ENCODE peak calls at places on chromosome 18, in eight cellular contexts. N, G, T, I, Z, B, F and A are unnamed samples.

GRCh38 chr18:76765649-76766048 is 56.7 kb upstream of the ZNF236 start:
- DNase-seq in F (no peak), N (no peak), B (no peak), Z (no peak), T (no peak), G (no peak), I (no peak), A (no peak)

GRCh38 chr18:70288851-70289328 is at the start of gene SOCS6:
- DNase-seq in T (peak; percentile 67), F (peak; percentile 62), G (peak; percentile 76), B (no peak), N (peak; percentile 66), Z (peak; percentile 70), I (peak; percentile 51), A (peak; percentile 73)

GRCh38 chr18:39862341-39862740 is 2092.7 kb upstream of the PIK3C3 start:
- DNase-seq in G (no peak), I (no peak), F (no peak), T (no peak), Z (no peak), B (no peak), N (no peak), A (no peak)

GRCh38 chr18:41719808-41720207 is 235.2 kb upstream of the PIK3C3 start:
- DNase-seq in N (no peak), F (no peak), G (no peak), T (no peak), I (no peak), B (no peak), Z (no peak), A (no peak)

GRCh38 chr18:49175071-49175470 is 224.3 kb upstream of the SMAD7 start:
- DNase-seq in G (no peak), F (no peak), N (no peak), T (no peak), I (no peak), B (no peak), Z (no peak), A (no peak)

GRCh38 chr18:65017372-65017760 is 733.4 kb upstream of the CDH7 start:
- DNase-seq in Z (no peak), G (no peak), B (no peak), N (no peak), I (no peak), F (no peak), T (no peak), A (no peak)

GRCh38 chr18:13137041-13137938 is 81.3 kb upstream of the LDLRAD4 start:
- DNase-seq in N (no peak), G (peak; percentile 39), F (peak; percentile 56), I (no peak), Z (no peak), T (no peak), B (no peak), A (peak; percentile 84)

GRCh38 chr18:38445485-38446145 is 880.0 kb upstream of the CELF4 start:
- DNase-seq in G (no peak), F (no peak), Z (no peak), T (no peak), N (no peak), I (no peak), B (no peak), A (no peak)

GRCh38 chr18:58893388-58894099 is 28.9 kb downstream of the ZNF532 start:
- DNase-seq in I (no peak), F (no peak), N (peak; percentile 53), B (no peak), G (no peak), Z (no peak), T (no peak), A (no peak)

GRCh38 chr18:28044036-28044435 is 132.9 kb downstream of the CDH2 start:
- DNase-seq in F (no peak), Z (no peak), N (no peak), T (no peak), G (no peak), B (no peak), I (no peak), A (no peak)

GRCh38 chr18:34697891-34698290 is 12.2 kb upstream of the DTNA start:
- DNase-seq in I (no peak), G (no peak), B (no peak), T (no peak), F (no peak), Z (no peak), N (no peak), A (no peak)

GRCh38 chr18:32366586-32367538 is 103.8 kb downstream of the GAREM1 start:
- DNase-seq in N (no peak), Z (no peak), I (no peak), B (peak; percentile 5), T (no peak), F (no peak), G (no peak), A (no peak)

GRCh38 chr18:38709122-38709521 is 1143.5 kb upstream of the CELF4 start:
- DNase-seq in G (no peak), I (no peak), B (no peak), T (no peak), Z (no peak), N (no peak), F (no peak), A (no peak)

GRCh38 chr18:62979900-62980299 is 264.6 kb downstream of the PHLPP1 start:
- DNase-seq in N (no peak), T (no peak), F (no peak), B (no peak), I (no peak), Z (no peak), G (peak; percentile 22), A (no peak)

GRCh38 chr18:13288509-13289138 is 70.1 kb downstream of the LDLRAD4 start:
- DNase-seq in T (no peak), I (no peak), Z (no peak), N (no peak), G (no peak), B (no peak), F (no peak), A (no peak)

GRCh38 chr18:10168477-10168876 is 254.7 kb downstream of the VAPA start:
- DNase-seq in B (no peak), F (no peak), T (no peak), G (no peak), I (no peak), N (no peak), Z (no peak), A (no peak)

GRCh38 chr18:10546557-10547300 is 20.9 kb downstream of the NAPG start:
- DNase-seq in F (no peak), G (no peak), T (no peak), I (no peak), Z (no peak), N (no peak), B (no peak), A (no peak)

GRCh38 chr18:58117685-58118403 is 73.8 kb downstream of the NEDD4L start:
- DNase-seq in F (no peak), B (no peak), Z (peak; percentile 79), T (peak; percentile 82), G (no peak), I (no peak), N (peak; percentile 98), A (no peak)

GRCh38 chr18:11310476-11311086 is 161.2 kb upstream of the PIEZO2 start:
- DNase-seq in T (peak; percentile 50), N (peak; percentile 49), F (peak; percentile 39), G (peak; percentile 76), B (no peak), I (no peak), Z (no peak), A (no peak)

GRCh38 chr18:48913201-48913600 is 37.6 kb downstream of the SMAD7 start:
- DNase-seq in B (no peak), T (no peak), Z (no peak), F (no peak), I (peak; percentile 12), N (no peak), G (no peak), A (no peak)

GRCh38 chr18:13264091-13264777 is 45.7 kb downstream of the LDLRAD4 start:
- DNase-seq in F (peak; percentile 37), G (no peak), I (peak; percentile 65), B (no peak), Z (no peak), T (no peak), N (no peak), A (peak; percentile 85)

GRCh38 chr18:28466213-28466612 is 289.3 kb upstream of the CDH2 start:
- DNase-seq in Z (no peak), G (no peak), I (no peak), B (no peak), N (no peak), F (no peak), T (no peak), A (no peak)

GRCh38 chr18:44811586-44812125 is 131.0 kb downstream of the SETBP1 start:
- DNase-seq in B (no peak), T (no peak), Z (no peak), I (no peak), N (no peak), G (no peak), F (no peak), A (no peak)

DNA sequence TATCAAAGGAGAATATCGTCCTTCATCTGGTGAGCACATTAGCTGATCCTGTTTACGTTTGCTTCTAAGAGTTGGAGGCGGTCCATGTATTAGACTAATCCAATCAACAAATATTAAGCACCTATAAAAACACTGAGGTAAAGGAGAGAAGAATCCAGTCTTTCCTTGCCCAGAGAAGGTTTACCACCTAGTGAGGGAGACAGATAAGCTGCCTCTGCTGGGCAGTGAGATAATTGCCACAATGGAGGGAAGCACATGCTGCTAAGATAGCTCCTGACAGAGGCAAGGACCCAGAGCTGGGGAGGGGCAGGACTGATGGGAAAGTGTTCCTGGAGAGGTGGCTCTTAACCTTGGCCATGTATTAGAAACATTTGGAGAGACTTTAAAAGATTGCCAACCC is 36.7 kb upstream of the ST8SIA5 start:
- DNase-seq in I (no peak), G (peak; percentile 67), Z (no peak), N (no peak), B (no peak), T (no peak), F (no peak), A (no peak)
- TF ChIP-seq CTCF in I (no peak), G (peak; percentile 51), Z (no peak), N (no peak), B (no peak), T (no peak), F (no peak), A (no peak)

GRCh38 chr18:79486356-79487197 is 90.8 kb downstream of the NFATC1 start:
- DNase-seq in Z (no peak), T (no peak), N (no peak), G (no peak), F (peak; percentile 49), I (no peak), B (no peak), A (peak; percentile 63)
- H3K36me3 ChIP-seq in Z (peaks cover 25% of the 10 kb centered on the region), T (peaks cover 9% of the 10 kb centered on the region), N (no peaks in the 10 kb centered on the region), G (no peaks in the 10 kb centered on the region), F (no peaks in the 10 kb centered on the region), I (no peaks in the 10 kb centered on the region), B (no peaks in the 10 kb centered on the region), A (peaks cover 15% of the 10 kb centered on the region)

GRCh38 chr18:36411745-36412168 is 114.2 kb downstream of the FHOD3 start:
- DNase-seq in B (no peak), N (peak; percentile 19), F (no peak), G (peak; percentile 90), Z (no peak), T (no peak), I (no peak), A (no peak)
- TF ChIP-seq CTCF in B (peak; percentile 45), N (peak; percentile 46), F (peak; percentile 26), G (peak; percentile 78), Z (no peak), T (no peak), I (no peak), A (no peak)

DNA sequence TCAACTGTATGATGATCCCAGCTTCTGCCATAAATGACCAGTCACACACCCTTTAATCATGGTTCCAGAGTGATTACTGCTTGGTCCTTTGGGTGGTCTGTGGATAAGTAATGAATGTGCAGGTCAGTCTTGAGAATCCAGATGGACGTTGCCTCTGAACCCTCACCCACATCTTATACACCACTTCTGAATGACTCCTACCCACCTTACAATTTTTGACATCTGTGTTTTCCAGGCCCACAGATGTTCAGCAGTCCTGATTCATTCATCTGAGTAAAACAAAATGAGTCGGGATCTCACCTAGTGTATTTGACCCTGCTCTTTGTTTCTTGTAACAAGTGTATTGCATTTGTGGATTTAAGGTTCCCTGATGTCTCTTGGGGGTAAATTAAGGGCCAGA is 194.1 kb upstream of the CCDC68 start:
- DNase-seq in G (no peak), B (no peak), Z (no peak), F (no peak), I (no peak), N (no peak), T (no peak), A (no peak)
- H3K36me3 ChIP-seq in G (no peaks in the 10 kb centered on the region), B (no peaks in the 10 kb centered on the region), Z (no peaks in the 10 kb centered on the region), F (no peaks in the 10 kb centered on the region), I (no peaks in the 10 kb centered on the region), N (no peaks in the 10 kb centered on the region), T (no peaks in the 10 kb centered on the region), A (no peaks in the 10 kb centered on the region)